ENCODE peak calls at places on chromosomes 16 and 17, in four cellular contexts. Q, V, Y and G are unnamed samples.
A peak's percentile ranks its signal among the peaks of the same experiment; 100 is the strongest.

GRCh38 chr17:77459018-77459755 is 318.4 kb downstream of the SEC14L1 start:
- DNase-seq in Q (no peak), V (no peak), Y (no peak), G (no peak)

GRCh38 chr16:57618306-57619132 is 9.9 kb upstream of the ADGRG1 start:
- DNase-seq in Y (no peak), V (no peak), Q (peak; percentile 66), G (no peak)

GRCh38 chr17:3012926-3013581 is 50.4 kb downstream of the OR1D5 start:
- DNase-seq in Q (peak; percentile 81), Y (peak; percentile 44), V (peak; percentile 27), G (no peak)

GRCh38 chr17:32265192-32265895 is at the start of gene RHBDL3:
- DNase-seq in Q (no peak), Y (no peak), V (no peak), G (no peak)

GRCh38 chr17:38824899-38825761 is at the start of gene CWC25:
- DNase-seq in Y (peak; percentile 88), Q (peak; percentile 96), V (peak; percentile 97), G (peak; percentile 96)

GRCh38 chr17:37176683-37177082 is 199.1 kb upstream of the C17orf78 start:
- DNase-seq in V (no peak), Q (no peak), Y (peak; percentile 27), G (no peak)

GRCh38 chr17:56440391-56440790 is 153.1 kb upstream of the NOG start:
- DNase-seq in Q (no peak), V (no peak), Y (no peak), G (no peak)

GRCh38 chr16:64920211-64920610 is 201.7 kb downstream of the CDH11 start:
- DNase-seq in V (no peak), Q (no peak), Y (no peak), G (no peak)

GRCh38 chr17:4160294-4160859 is 17.4 kb downstream of the CYB5D2 start:
- DNase-seq in V (no peak), Q (no peak), Y (no peak), G (no peak)

GRCh38 chr16:27221576-27222498 is 18.5 kb downstream of the KDM8 start:
- DNase-seq in Y (no peak), Q (no peak), V (no peak), G (no peak)

GRCh38 chr17:68344701-68345136 is 53.4 kb downstream of the ARSG start:
- DNase-seq in V (peak; percentile 44), Q (no peak), Y (no peak), G (peak; percentile 87)

GRCh38 chr17:59439261-59439660 is 107.8 kb downstream of the YPEL2 start:
- DNase-seq in Q (no peak), V (no peak), Y (no peak), G (no peak)

GRCh38 chr17:75830168-75831031 is 13.8 kb downstream of the UNC13D start:
- DNase-seq in Y (no peak), Q (no peak), V (no peak), G (no peak)

GRCh38 chr17:6995500-6996255 is at the start of gene ALOX12:
- DNase-seq in V (no peak), Q (no peak), Y (no peak), G (no peak)

GRCh38 chr17:75540923-75541503 is 15.5 kb downstream of the LLGL2 start:
- DNase-seq in Y (no peak), Q (no peak), V (no peak), G (no peak)

GRCh38 chr17:32441886-32442285 is 2.4 kb upstream of the PSMD11 start:
- DNase-seq in Y (no peak), Q (no peak), V (no peak), G (no peak)

GRCh38 chr16:28845173-28846079 is 722 bp downstream of the TUFM start:
- DNase-seq in Y (no peak), V (no peak), Q (no peak), G (peak; percentile 18)

GRCh38 chr16:64362193-64362592 is 759.7 kb downstream of the CDH11 start:
- DNase-seq in Q (no peak), Y (peak; percentile 83), V (no peak), G (no peak)

GRCh38 chr17:77332981-77333685 is 192.4 kb downstream of the SEC14L1 start:
- DNase-seq in V (no peak), Q (no peak), Y (peak; percentile 66), G (no peak)